ENCODE peak calls at places on chromosomes 7 and 10, in ten cellular contexts. Q, J, W, R, A, V, Z, S, D and I are unnamed samples.

GRCh38 chr10:88313897-88314296 is 269.2 kb downstream of the RNLS start:
- DNase-seq in Q (no peak), J (no peak), W (no peak), R (no peak), A (no peak), V (no peak), Z (no peak), S (no peak), D (no peak), I (no peak)

GRCh38 chr10:27744478-27745379 is 890 bp downstream of the MKX start:
- DNase-seq in Q (peak), J (no peak), W (no peak), R (no peak), A (peak), V (peak), Z (peak), S (peak), D (peak), I (peak)

GRCh38 chr10:23343591-23344225 is 889 bp downstream of the C10orf67 start:
- DNase-seq in Q (peak), J (no peak), W (no peak), R (peak), A (peak), V (peak), Z (peak), S (peak), D (peak), I (no peak)

GRCh38 chr7:78435355-78435754 is 636.8 kb downstream of the PHTF2 start:
- DNase-seq in Q (no peak), J (no peak), W (no peak), R (no peak), A (no peak), V (no peak), Z (no peak), S (no peak), D (no peak), I (no peak)

GRCh38 chr10:131902691-131903090 is 1.9 kb downstream of the PPP2R2D start:
- DNase-seq in Q (no peak), J (no peak), W (no peak), R (no peak), A (no peak), V (no peak), Z (no peak), S (no peak), D (no peak), I (no peak)

GRCh38 chr7:127251458-127252379 is 1.0 kb downstream of the GRM8 start:
- DNase-seq in Q (no peak), J (no peak), W (no peak), R (peak), A (no peak), V (peak), Z (peak), S (no peak), D (peak), I (peak)

GRCh38 chr7:132575336-132575986 is 809 bp downstream of the PLXNA4 start:
- DNase-seq in Q (no peak), J (no peak), W (no peak), R (peak), A (peak), V (peak), Z (peak), S (peak), D (peak), I (peak)

GRCh38 chr7:1566687-1567081 is 3.1 kb downstream of the PSMG3 start:
- DNase-seq in Q (no peak), J (no peak), W (no peak), R (no peak), A (no peak), V (no peak), Z (no peak), S (no peak), D (peak), I (no peak)

GRCh38 chr10:116880716-116881440 is 31.6 kb downstream of the ENO4 start:
- DNase-seq in Q (no peak), J (no peak), W (peak), R (no peak), A (peak), V (no peak), Z (no peak), S (no peak), D (no peak), I (no peak)

GRCh38 chr10:114987995-114988394 is 50.0 kb downstream of the TRUB1 start:
- DNase-seq in Q (no peak), J (peak), W (no peak), R (no peak), A (peak), V (no peak), Z (no peak), S (no peak), D (no peak), I (no peak)

GRCh38 chr7:46682841-46683624 is 762.0 kb upstream of the IGFBP3 start:
- DNase-seq in Q (no peak), J (no peak), W (no peak), R (no peak), A (peak), V (no peak), Z (no peak), S (no peak), D (no peak), I (no peak)

GRCh38 chr7:50418086-50418515 is 32.0 kb downstream of the FIGNL1 start:
- DNase-seq in Q (peak), J (peak), W (peak), R (peak), A (peak), V (peak), Z (peak), S (peak), D (peak), I (peak)

GRCh38 chr7:85237721-85238120 is 50.9 kb upstream of the SEMA3D start:
- DNase-seq in Q (no peak), J (peak), W (no peak), R (no peak), A (peak), V (no peak), Z (no peak), S (no peak), D (no peak), I (no peak)

GRCh38 chr7:54823776-54824175 is 64.8 kb upstream of the SEC61G start:
- DNase-seq in Q (no peak), J (no peak), W (no peak), R (no peak), A (no peak), V (no peak), Z (no peak), S (no peak), D (no peak), I (no peak)

GRCh38 chr7:151790095-151790825 is 86.7 kb downstream of the PRKAG2 start:
- DNase-seq in Q (no peak), J (no peak), W (no peak), R (no peak), A (no peak), V (no peak), Z (no peak), S (no peak), D (no peak), I (no peak)